ENCODE peak calls at places on chromosomes 11 and 22, in four cellular contexts. I is mesendoderm, R is H9, N is PC-3. S is an unnamed sample. For H3K27me3, the result is how much of the 10 kb centered on the place peaks cover.

GRCh38 chr11:102007567-102008437 is 39.4 kb upstream of the CFAP300 start:
- DNase-seq in I (peak), N (peak), R (no peak), S (peak)

GRCh38 chr11:113847580-113847979 is 27.8 kb downstream of the USP28 start:
- DNase-seq in R (no peak), I (no peak), N (no peak), S (no peak)

GRCh38 chr22:50627452-50627913 is 469 bp downstream of the ARSA start:
- DNase-seq in R (peak), I (peak), N (no peak), S (peak)

GRCh38 chr11:24760681-24761080 is 263.8 kb downstream of the LUZP2 start:
- DNase-seq in N (peak), R (no peak), I (no peak), S (no peak)

GRCh38 chr11:106399075-106399500 is 321.6 kb downstream of the AASDHPPT start:
- DNase-seq in R (no peak), I (no peak), N (peak), S (peak)

GRCh38 chr22:22558071-22558971 is 744 bp downstream of the PRAME start:
- DNase-seq in N (no peak), R (no peak), I (no peak), S (no peak)

GRCh38 chr11:2137202-2138071 is 1.8 kb downstream of the IGF2 start:
- DNase-seq in N (peak), R (peak), I (peak), S (peak)

GRCh38 chr22:31343235-31344191 is 2.6 kb downstream of the PATZ1 start:
- DNase-seq in R (peak), I (peak), N (peak), S (peak)

GRCh38 chr11:18321622-18321990 is 334 bp downstream of the HPS5 start:
- DNase-seq in N (peak), I (no peak), R (no peak), S (peak)

GRCh38 chr11:9774591-9775392 is 110.9 kb downstream of the SWAP70 start:
- DNase-seq in N (peak), R (no peak), I (peak), S (no peak)

GRCh38 chr11:15893080-15893492 is 463.3 kb downstream of the SOX6 start:
- DNase-seq in R (no peak), N (peak), I (no peak), S (peak)

GRCh38 chr22:32218470-32218869 is 13.6 kb upstream of the RFPL2 start:
- DNase-seq in I (peak), R (no peak), N (no peak), S (no peak)

GRCh38 chr11:130448416-130449068 is at the start of gene ADAMTS15:
- DNase-seq in I (peak), N (peak), R (peak), S (peak)

GRCh38 chr11:6219359-6219758 is 14.0 kb downstream of the C11orf42 start:
- DNase-seq in N (peak), R (no peak), I (peak), S (peak)

GRCh38 chr11:113615773-113616172 is 90.3 kb downstream of the TMPRSS5 start:
- DNase-seq in N (no peak), I (no peak), R (no peak), S (no peak)

GRCh38 chr22:48343461-48343860 is 1484.2 kb downstream of the BRD1 start:
- DNase-seq in I (no peak), R (no peak), N (no peak), S (no peak)
- H3K27me3 ChIP-seq in I (under half), R (under half), N (under half), S (under half)

DNA sequence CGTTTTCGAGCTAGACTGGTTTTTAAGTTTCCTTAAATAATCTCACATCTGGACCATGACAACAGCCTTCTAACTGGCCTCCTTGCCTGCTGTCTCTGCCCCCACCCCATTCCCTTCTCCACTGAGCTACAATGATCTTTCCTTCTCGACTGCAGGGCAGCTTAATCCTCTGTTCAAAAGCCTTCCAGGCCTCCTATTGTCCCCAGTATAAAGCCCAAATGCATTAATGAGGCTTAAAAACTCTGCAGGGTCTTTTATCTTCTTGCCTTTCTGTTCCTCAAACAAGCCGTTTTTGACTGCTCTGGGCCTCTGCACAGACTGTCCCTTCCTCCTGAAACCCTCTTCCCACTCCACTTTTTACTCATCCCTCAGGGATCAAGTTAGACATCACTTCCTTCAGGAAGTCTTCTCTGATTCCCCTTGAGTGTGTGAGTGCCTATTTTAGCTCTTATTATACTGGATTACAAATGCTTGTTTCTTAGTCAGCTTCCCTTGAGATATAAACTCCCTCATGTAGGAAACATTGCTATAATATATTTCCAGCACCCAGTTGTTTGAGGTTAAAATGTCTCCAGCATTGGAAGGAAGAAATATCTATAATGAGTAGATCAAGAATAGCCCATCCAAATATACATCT is 23.6 kb upstream of the PAMR1 start:
- DNase-seq in I (peak), R (no peak), N (no peak), S (no peak)
- H3K4me2 ChIP-seq in I (no peak), R (no peak), N (no peak), S (no peak)

DNA sequence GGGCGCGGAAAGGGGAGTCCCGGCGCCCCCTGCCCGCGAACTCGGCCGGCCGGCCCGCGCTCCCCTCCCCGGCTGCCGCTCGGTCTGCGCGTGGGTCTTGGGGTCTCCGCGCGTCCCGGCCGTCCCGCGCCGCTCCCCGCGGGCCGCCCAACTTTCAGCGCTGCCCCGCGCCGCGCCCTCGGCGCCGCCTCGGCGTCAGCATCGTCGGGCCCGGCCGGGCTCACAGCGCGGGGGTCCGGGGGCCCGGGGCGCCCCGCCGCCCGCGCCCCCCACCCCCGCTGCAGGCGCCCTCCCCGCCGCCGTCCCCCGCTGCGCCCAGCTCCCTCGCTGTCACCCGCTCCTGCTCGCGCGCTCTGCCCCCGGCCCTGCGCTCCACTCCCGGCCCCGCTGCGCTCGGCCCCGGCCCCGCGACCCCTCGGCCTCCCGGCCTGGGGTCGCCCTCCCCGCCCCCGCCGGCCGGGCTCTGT is at the start of gene KCNJ4:
- DNase-seq in R (no peak), N (no peak), I (no peak), S (no peak)
- H3K27me3 ChIP-seq in R (under half), N (under half), I (under half), S (under half)

GRCh38 chr11:110812334-110812733 is 100.1 kb upstream of the ARHGAP20 start:
- DNase-seq in N (no peak), R (no peak), I (no peak), S (no peak)
- H3K4me2 ChIP-seq in N (no peak), R (no peak), I (no peak), S (no peak)

GRCh38 chr22:42194953-42195352 is 64.3 kb upstream of the CYP2D6 start:
- DNase-seq in I (no peak), N (peak), R (no peak), S (peak)
- H3K27me3 ChIP-seq in I (under half), N (under half), R (under half), S (under half)

GRCh38 chr22:29641781-29642355 is 38.4 kb downstream of the NF2 start:
- DNase-seq in R (no peak), N (no peak), I (no peak), S (no peak)

GRCh38 chr22:29639096-29639495 is 35.7 kb downstream of the NF2 start:
- DNase-seq in R (no peak), I (no peak), N (no peak), S (no peak)

GRCh38 chr22:29642694-29643093 is 39.3 kb downstream of the NF2 start:
- DNase-seq in N (no peak), I (no peak), R (no peak), S (no peak)

GRCh38 chr22:29638678-29639077 is 35.2 kb downstream of the NF2 start:
- DNase-seq in R (no peak), N (no peak), I (no peak), S (no peak)

DNA sequence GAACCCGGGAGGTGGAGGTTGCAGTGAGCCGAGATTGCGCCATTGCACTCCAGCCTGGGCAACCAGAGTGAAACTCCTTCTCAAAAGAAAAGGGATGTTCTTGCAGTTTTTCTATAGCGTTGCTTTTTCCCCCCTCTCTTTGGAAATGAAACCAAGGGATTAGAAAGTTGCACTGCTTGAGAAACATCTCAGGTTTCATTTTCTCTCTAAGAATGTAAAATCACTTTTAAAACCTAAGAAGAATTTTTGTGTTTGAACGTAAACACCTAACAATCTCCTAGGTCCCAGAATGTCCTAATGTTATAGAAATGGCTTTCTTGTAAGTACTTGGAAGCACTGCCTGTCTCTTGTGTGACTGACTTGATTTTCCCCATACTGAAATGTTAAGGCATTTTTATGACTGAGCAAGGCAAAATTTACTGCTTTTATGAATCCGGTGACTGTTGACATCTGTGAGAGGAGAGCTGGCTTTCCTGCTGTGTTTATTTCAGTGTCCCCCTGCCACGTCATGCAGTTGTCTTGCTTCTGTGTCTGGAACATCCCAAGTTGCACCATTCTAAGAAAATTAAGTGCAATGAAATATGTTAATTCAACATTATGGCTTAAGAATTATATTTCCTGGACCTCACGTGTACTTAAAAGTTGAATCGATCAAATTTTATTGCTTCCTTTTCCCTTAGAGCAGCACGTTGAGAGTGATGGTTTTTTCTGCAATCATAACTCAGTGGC is 37.8 kb downstream of the NF2 start:
- DNase-seq in N (no peak), R (no peak), I (no peak), S (no peak)
- H3K4me2 ChIP-seq in N (no peak), R (no peak), I (no peak), S (no peak)

GRCh38 chr11:77423624-77424023 is 50.3 kb downstream of the PAK1 start:
- DNase-seq in N (no peak), I (no peak), R (no peak), S (no peak)
- H3K27me3 ChIP-seq in N (under half), I (under half), R (under half), S (under half)

DNA sequence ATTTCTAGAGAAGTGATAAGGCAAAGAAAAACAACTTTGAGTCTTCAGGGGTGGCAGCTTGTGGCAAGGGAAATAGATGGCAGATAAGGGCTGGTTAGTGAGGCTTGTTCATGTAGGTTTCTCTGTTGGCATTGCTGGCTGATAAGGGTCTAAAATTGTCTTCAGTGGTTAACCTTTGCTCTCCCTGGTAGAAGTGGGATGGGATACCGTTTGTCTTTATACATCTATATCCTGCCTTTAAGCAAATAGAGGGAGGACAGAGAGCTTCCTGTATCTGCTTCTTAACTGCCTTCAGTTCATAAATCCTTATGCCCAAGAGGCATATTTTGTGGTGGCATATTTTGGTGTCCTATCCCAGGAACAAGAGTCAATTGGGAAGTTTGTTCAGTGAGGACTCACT is 57.1 kb downstream of the TRAF6 start:
- DNase-seq in I (no peak), R (no peak), N (peak), S (no peak)
- H3K4me2 ChIP-seq in I (no peak), R (no peak), N (peak), S (no peak)

DNA sequence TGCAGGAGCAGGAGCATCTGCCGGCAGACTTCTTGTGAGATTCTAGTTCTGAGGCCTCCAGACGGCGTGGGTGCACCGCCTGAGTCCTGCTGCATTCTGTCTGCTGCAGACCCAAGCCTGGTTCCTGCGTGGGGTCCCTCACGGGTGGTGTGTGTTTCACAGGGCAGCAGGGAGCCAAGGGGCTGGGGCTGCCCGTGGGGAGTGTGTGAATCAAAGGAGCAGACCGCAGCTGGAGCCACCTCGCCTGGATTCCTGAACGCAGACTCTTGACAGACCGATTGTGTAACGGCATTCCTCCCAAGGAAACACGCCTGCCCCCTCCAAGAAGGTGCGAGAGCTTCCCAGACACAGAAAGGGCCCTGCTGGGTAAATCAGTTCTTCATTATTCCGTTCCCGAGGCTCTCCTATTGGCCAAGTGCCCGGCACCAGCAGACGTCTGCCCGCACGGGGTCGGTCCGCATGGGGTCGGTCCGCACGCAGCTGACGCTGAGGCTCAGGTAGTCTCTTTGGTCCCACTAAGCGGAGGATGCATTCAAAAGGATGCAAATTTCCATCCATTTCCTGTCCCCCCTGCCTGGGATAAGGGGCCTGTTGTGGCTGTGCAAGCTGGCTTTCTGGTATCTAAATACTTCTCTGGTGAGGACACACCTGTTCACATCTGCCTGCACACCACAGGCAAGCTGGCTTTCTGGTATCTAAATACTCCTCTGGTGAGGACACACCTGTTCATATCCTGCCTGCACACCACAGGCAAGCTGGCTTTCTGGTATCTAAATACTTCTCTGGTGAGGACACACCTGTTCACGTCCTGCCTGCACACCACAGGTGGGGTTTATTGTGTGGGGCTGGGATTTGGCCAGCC is 44.1 kb upstream of the MYEOV start:
- DNase-seq in R (peak), I (peak), N (peak), S (no peak)
- H3K27me3 ChIP-seq in R (under half), I (under half), N (under half), S (under half)

DNA sequence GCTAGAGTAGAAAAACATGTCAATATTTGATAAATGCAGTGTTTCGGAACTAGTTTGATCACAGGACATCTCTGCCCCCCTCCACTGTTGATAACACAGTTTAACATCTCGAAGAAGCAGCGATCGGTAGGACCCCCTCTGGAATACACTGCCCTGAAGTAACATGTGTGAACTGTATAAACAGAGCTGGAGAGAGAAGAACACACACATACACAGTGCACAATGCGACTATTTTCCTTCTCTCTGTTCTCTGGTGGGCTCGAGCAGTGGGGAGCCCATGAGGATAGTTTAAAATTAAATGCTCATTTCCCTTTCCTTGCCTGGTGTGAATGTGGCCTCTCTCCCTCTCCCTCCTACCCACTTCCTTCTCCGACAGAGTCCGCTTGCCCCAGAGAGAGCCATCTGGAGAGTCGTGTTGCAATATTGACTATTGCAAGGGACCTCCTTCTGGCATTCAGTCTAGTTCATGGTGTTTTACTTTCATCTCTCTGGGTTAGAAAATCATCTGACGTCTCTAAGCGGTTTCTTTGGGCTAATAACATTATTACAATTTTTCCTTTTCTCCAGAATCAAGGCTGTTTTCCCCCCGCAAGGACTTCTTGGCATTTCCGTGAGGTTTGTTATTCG is 51.6 kb upstream of the BARX2 start:
- DNase-seq in R (no peak), N (no peak), I (no peak), S (no peak)
- H3K4me2 ChIP-seq in R (no peak), N (peak), I (no peak), S (no peak)